ENCODE peak calls at places on chromosomes 3 and 15, in six cellular contexts. J is heart right ventricle; F is effector memory CD4-positive, alpha-beta T cell; X is lung; G is mammary epithelial cell; W is IMR-90. K is an unnamed sample.

GRCh38 chr3:129352045-129352444 is 73.4 kb downstream of the HMCES start:
- DNase-seq in G (no peak), J (no peak), F (no peak), W (no peak), X (no peak), K (no peak)

GRCh38 chr3:172709776-172710708 is 825 bp downstream of the NCEH1 start:
- DNase-seq in J (peak; percentile 39), G (peak; percentile 30), X (peak; percentile 44), W (peak; percentile 41), F (no peak), K (no peak)

GRCh38 chr3:13574798-13575451 is 26.0 kb downstream of the FBLN2 start:
- DNase-seq in W (peak; percentile 18), J (no peak), X (no peak), F (no peak), G (no peak), K (no peak)

GRCh38 chr3:119891944-119892721 is 110.2 kb downstream of the NR1I2 start:
- DNase-seq in J (no peak), G (peak; percentile 56), X (peak; percentile 36), W (peak; percentile 71), F (no peak), K (peak; percentile 37)

GRCh38 chr15:58521293-58521991 is 89.7 kb downstream of the LIPC start:
- DNase-seq in F (no peak), G (peak; percentile 93), X (peak; percentile 65), W (peak; percentile 84), J (peak; percentile 33), K (peak; percentile 20)

GRCh38 chr3:65412591-65412990 is 626.1 kb downstream of the MAGI1 start:
- DNase-seq in W (no peak), F (no peak), J (peak; percentile 40), X (no peak), G (no peak), K (no peak)

GRCh38 chr3:136955813-136956212 is 2.0 kb upstream of the IL20RB start:
- DNase-seq in W (peak; percentile 96), X (no peak), J (no peak), F (no peak), G (peak; percentile 61), K (no peak)

GRCh38 chr15:66876423-66876730 is 174.3 kb downstream of the SMAD6 start:
- DNase-seq in J (no peak), W (no peak), G (no peak), X (peak; percentile 27), F (no peak), K (no peak)

GRCh38 chr15:92383528-92384326 is 10.0 kb upstream of the ST8SIA2 start:
- DNase-seq in F (no peak), X (no peak), W (peak; percentile 3), J (peak; percentile 29), G (no peak), K (no peak)

GRCh38 chr3:187066228-187066995 is 72.9 kb downstream of the RPL39L start:
- DNase-seq in W (peak; percentile 11), X (no peak), J (no peak), G (peak; percentile 64), F (no peak), K (no peak)

GRCh38 chr3:55483196-55484095 is 3.7 kb downstream of the WNT5A start:
- DNase-seq in F (no peak), J (no peak), X (no peak), G (no peak), W (no peak), K (no peak)

DNA sequence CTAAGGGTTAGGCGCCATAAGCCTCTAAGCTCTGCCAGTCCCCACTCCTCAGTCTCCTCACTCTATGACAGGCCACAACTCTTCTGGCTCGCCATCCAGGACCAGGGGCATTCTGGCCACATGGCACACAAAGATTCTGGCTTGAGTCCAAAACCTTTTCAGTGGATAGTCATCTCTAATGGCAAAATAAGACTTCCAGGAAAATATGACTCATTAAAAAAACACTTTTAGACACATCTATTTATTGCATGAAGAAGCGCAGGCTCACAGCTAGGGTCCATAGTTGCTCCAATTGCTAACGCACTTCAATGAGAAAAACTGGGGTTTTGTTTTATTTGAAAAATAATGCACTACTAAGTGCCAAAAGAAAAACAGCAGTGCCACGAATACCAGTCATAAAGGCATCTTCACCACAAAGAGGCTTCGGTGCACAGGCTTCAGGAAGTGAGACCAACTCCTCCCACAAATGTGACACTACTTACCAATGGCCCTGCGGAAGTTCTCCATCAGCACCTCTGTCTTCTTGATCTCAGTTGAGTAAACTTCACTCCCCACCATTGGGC is 11.1 kb downstream of the RUVBL1 start:
- DNase-seq in X (no peak), G (peak; percentile 85), F (peak; percentile 20), W (peak; percentile 90), J (no peak), K (no peak)
- H3K27ac ChIP-seq in X (no peak overlapping the region), G (no peak overlapping the region), F (peak overlapping the region; percentile 39), W (peak overlapping the region; percentile 54), J (peak overlapping the region; percentile 78), K (no peak overlapping the region)

DNA sequence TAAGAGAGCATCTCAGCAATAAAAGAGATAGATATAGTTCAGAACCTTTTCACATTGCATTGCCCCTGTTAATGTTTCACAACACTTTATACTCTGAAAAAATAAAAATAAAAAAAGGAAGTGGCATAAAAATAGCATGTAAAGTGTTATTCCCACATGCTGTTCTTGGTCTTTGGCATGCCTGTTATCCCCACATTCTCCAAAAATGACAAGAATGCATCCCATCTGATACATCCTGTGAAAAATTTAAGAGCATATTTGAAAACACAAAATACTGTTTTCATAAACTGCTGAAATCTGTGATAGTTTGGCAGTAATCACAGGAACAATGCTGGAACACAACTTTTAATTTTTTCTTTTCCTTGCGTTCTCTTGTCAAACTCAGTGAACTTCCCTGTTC is 288.7 kb downstream of the ROBO2 start:
- DNase-seq in F (no peak), X (no peak), G (no peak), J (no peak), W (peak; percentile 8), K (no peak)
- H3K27ac ChIP-seq in F (no peak overlapping the region), X (no peak overlapping the region), G (no peak overlapping the region), J (no peak overlapping the region), W (no peak overlapping the region), K (no peak overlapping the region)

GRCh38 chr15:62454567-62455172 is 289.6 kb upstream of the C2CD4B start:
- DNase-seq in W (peak; percentile 57), G (no peak), F (no peak), X (no peak), J (no peak), K (no peak)

GRCh38 chr15:62453979-62454378 is 288.9 kb upstream of the C2CD4B start:
- DNase-seq in W (peak; percentile 80), G (peak; percentile 57), J (no peak), X (no peak), F (no peak), K (no peak)

GRCh38 chr15:62456011-62456920 is 291.2 kb upstream of the C2CD4B start:
- DNase-seq in G (no peak), X (no peak), W (peak; percentile 56), J (no peak), F (no peak), K (no peak)

GRCh38 chr15:62457100-62457499 is 292.0 kb upstream of the C2CD4B start:
- DNase-seq in W (no peak), G (peak; percentile 49), X (no peak), F (no peak), J (no peak), K (no peak)

GRCh38 chr15:62455441-62455921 is 290.4 kb upstream of the C2CD4B start:
- DNase-seq in X (no peak), F (no peak), G (no peak), J (peak; percentile 56), W (peak; percentile 50), K (no peak)
- H3K27ac ChIP-seq in X (peak overlapping the region; percentile 85), F (no peak overlapping the region), G (no peak overlapping the region), J (peak overlapping the region; percentile 53), W (peak overlapping the region; percentile 29), K (no peak overlapping the region)

GRCh38 chr3:127042634-127043033 is 59.7 kb downstream of the PLXNA1 start:
- DNase-seq in X (no peak), F (no peak), G (no peak), W (no peak), J (no peak), K (no peak)

GRCh38 chr3:127045435-127046045 is 62.6 kb downstream of the PLXNA1 start:
- DNase-seq in G (no peak), J (no peak), W (no peak), X (no peak), F (no peak), K (no peak)

GRCh38 chr3:127043041-127043641 is 60.2 kb downstream of the PLXNA1 start:
- DNase-seq in X (peak; percentile 85), F (no peak), J (no peak), W (no peak), G (peak; percentile 59), K (no peak)

GRCh38 chr3:127044996-127045395 is 62.1 kb downstream of the PLXNA1 start:
- DNase-seq in J (no peak), W (peak; percentile 3), X (peak; percentile 70), G (no peak), F (no peak), K (peak; percentile 27)

DNA sequence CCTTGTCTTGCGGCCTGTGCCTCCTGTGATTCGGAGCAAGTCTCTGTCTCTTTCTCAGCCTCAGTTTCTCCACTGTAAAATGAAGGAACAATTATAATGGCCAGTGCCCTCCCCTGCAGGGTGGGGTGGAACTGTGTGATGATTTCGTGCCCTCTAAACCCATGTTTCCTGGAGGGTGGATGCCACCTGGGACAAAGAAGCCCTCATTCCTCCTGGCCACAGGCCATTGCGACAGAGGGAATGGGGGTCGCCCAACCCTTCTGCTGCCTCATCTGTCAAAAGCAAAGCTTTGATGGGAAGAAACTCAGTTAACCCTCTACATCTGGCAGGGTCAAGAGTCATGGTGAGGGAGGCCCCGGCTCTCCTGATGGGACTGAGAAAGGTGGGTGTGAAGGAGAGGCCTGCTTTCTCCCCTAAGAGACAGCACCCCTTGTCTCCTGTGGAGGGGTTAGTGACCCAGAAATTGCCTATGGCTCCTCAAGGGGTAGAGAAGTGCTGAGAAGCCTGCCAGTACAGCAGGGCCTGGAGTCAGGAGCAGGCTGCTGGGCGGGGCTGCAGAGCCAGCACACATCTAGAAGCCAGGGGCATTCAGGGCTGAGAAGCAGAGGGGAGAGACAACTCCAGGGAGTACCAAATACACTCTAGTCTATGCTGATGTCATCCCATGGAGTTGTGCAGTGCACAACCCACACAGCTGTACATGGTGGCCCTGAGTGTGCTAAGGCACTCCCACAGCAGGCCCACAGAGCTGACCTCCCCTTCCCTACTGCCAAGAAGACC is 61.0 kb downstream of the PLXNA1 start:
- DNase-seq in W (no peak), X (no peak), G (no peak), J (no peak), F (no peak), K (no peak)
- H3K27ac ChIP-seq in W (no peak overlapping the region), X (no peak overlapping the region), G (peak overlapping the region; percentile 45), J (no peak overlapping the region), F (no peak overlapping the region), K (no peak overlapping the region)

GRCh38 chr3:52535411-52536111 is 844 bp upstream of the UQCC5 start:
- DNase-seq in J (no peak), F (no peak), G (no peak), W (no peak), X (no peak), K (no peak)
- H3K27ac ChIP-seq in J (peak overlapping the region; percentile 42), F (no peak overlapping the region), G (no peak overlapping the region), W (no peak overlapping the region), X (no peak overlapping the region), K (peak overlapping the region; percentile 72)

GRCh38 chr3:126083913-126084514 is at the start of gene SLC41A3:
- DNase-seq in F (peak; percentile 76), X (peak; percentile 92), W (peak; percentile 65), G (peak; percentile 81), J (peak; percentile 94), K (peak; percentile 62)
- H3K27ac ChIP-seq in F (peak within 1 kb of the TSS; percentile 86), X (peak within 1 kb of the TSS; percentile 97), W (peak within 1 kb of the TSS; percentile 21), G (peak within 1 kb of the TSS; percentile 64), J (peak within 1 kb of the TSS; percentile 94), K (peak within 1 kb of the TSS; percentile 77)

GRCh38 chr3:188298585-188298984 is 144.6 kb downstream of the LPP start:
- DNase-seq in X (no peak), F (no peak), J (no peak), G (no peak), W (no peak), K (no peak)
- H3K27ac ChIP-seq in X (peak overlapping the region; percentile 57), F (no peak overlapping the region), J (peak overlapping the region; percentile 83), G (no peak overlapping the region), W (no peak overlapping the region), K (no peak overlapping the region)

GRCh38 chr15:68844856-68845550 is 24.3 kb upstream of the ANP32A start:
- DNase-seq in F (no peak), W (no peak), J (no peak), G (no peak), X (no peak), K (no peak)
- H3K27ac ChIP-seq in F (no peak overlapping the region), W (no peak overlapping the region), J (no peak overlapping the region), G (no peak overlapping the region), X (no peak overlapping the region), K (no peak overlapping the region)

K was measured in substantia nigra.